ENCODE peak calls at places on chromosomes 1 and 21, in five cellular contexts. One of them, this sample, is unnamed.
A peak's percentile ranks its signal among the peaks of the same experiment; 100 is the strongest.

GRCh38 chr1:24996983-24997893 is 67.2 kb upstream of the RUNX3 start:
- DNase-seq in right lobe of liver: no peak
- DNase-seq in ovary: no peak
- DNase-seq in NB4: peak; percentile 68
- DNase-seq in transverse colon: no peak
- DNase-seq in this sample: no peak

GRCh38 chr1:56448529-56448928 is 130.8 kb downstream of the PLPP3 start:
- DNase-seq in right lobe of liver: no peak
- DNase-seq in ovary: no peak
- DNase-seq in NB4: no peak
- DNase-seq in transverse colon: no peak
- DNase-seq in this sample: no peak

GRCh38 chr1:24558902-24559791 is 3.3 kb downstream of the NCMAP start:
- DNase-seq in right lobe of liver: no peak
- DNase-seq in ovary: no peak
- DNase-seq in NB4: peak; percentile 45
- DNase-seq in transverse colon: peak; percentile 47
- DNase-seq in this sample: no peak

GRCh38 chr1:155909894-155910293 is 1.3 kb downstream of the RIT1 start:
- DNase-seq in right lobe of liver: no peak
- DNase-seq in ovary: no peak
- DNase-seq in NB4: peak; percentile 65
- DNase-seq in transverse colon: no peak
- DNase-seq in this sample: peak; percentile 66

GRCh38 chr1:118504867-118505266 is 319.8 kb upstream of the SPAG17 start:
- DNase-seq in right lobe of liver: no peak
- DNase-seq in ovary: no peak
- DNase-seq in NB4: no peak
- DNase-seq in transverse colon: no peak
- DNase-seq in this sample: no peak

GRCh38 chr1:245431706-245432105 is 276.9 kb downstream of the KIF26B start:
- DNase-seq in right lobe of liver: no peak
- DNase-seq in ovary: no peak
- DNase-seq in NB4: no peak
- DNase-seq in transverse colon: no peak
- DNase-seq in this sample: no peak

GRCh38 chr1:184160236-184160635 is 108.7 kb downstream of the TSEN15 start:
- DNase-seq in right lobe of liver: no peak
- DNase-seq in ovary: no peak
- DNase-seq in NB4: peak; percentile 31
- DNase-seq in transverse colon: no peak
- DNase-seq in this sample: no peak

GRCh38 chr1:66412689-66413088 is 121.3 kb upstream of the SGIP1 start:
- DNase-seq in right lobe of liver: no peak
- DNase-seq in ovary: no peak
- DNase-seq in NB4: no peak
- DNase-seq in transverse colon: no peak
- DNase-seq in this sample: no peak

GRCh38 chr1:238562376-238562775 is 671.7 kb upstream of the ZP4 start:
- DNase-seq in right lobe of liver: no peak
- DNase-seq in ovary: no peak
- DNase-seq in NB4: no peak
- DNase-seq in transverse colon: no peak
- DNase-seq in this sample: no peak

GRCh38 chr1:75542818-75543570 is 67.9 kb downstream of the SLC44A5 start:
- DNase-seq in right lobe of liver: no peak
- DNase-seq in ovary: no peak
- DNase-seq in NB4: no peak
- DNase-seq in transverse colon: no peak
- DNase-seq in this sample: no peak

GRCh38 chr1:90550616-90551406 is 166.3 kb downstream of the BARHL2 start:
- DNase-seq in right lobe of liver: no peak
- DNase-seq in ovary: no peak
- DNase-seq in NB4: no peak
- DNase-seq in transverse colon: no peak
- DNase-seq in this sample: no peak

GRCh38 chr1:6365047-6365446 is 28.5 kb downstream of the ACOT7 start:
- DNase-seq in right lobe of liver: no peak
- DNase-seq in ovary: no peak
- DNase-seq in NB4: no peak
- DNase-seq in transverse colon: no peak
- DNase-seq in this sample: no peak

GRCh38 chr1:161220002-161220401 is 3.4 kb downstream of the APOA2 start:
- DNase-seq in right lobe of liver: no peak
- DNase-seq in ovary: no peak
- DNase-seq in NB4: no peak
- DNase-seq in transverse colon: no peak
- DNase-seq in this sample: no peak

GRCh38 chr1:84827566-84827965 is 65.4 kb downstream of the LPAR3 start:
- DNase-seq in right lobe of liver: no peak
- DNase-seq in ovary: no peak
- DNase-seq in NB4: no peak
- DNase-seq in transverse colon: no peak
- DNase-seq in this sample: no peak

GRCh38 chr21:46149205-46149901 is 6.0 kb downstream of the FTCD start:
- DNase-seq in right lobe of liver: peak; percentile 46
- DNase-seq in ovary: peak; percentile 5
- DNase-seq in NB4: no peak
- DNase-seq in transverse colon: no peak
- DNase-seq in this sample: no peak

GRCh38 chr21:46150073-46150472 is 5.3 kb downstream of the FTCD start:
- DNase-seq in right lobe of liver: peak; percentile 49
- DNase-seq in ovary: peak; percentile 9
- DNase-seq in NB4: no peak
- DNase-seq in transverse colon: peak; percentile 4
- DNase-seq in this sample: no peak

GRCh38 chr21:46151989-46152938 is 3.1 kb downstream of the FTCD start:
- DNase-seq in right lobe of liver: peak; percentile 56
- DNase-seq in ovary: peak; percentile 26
- DNase-seq in NB4: no peak
- DNase-seq in transverse colon: no peak
- DNase-seq in this sample: no peak

GRCh38 chr21:46151261-46151988 is 4.0 kb downstream of the FTCD start:
- DNase-seq in right lobe of liver: peak; percentile 54
- DNase-seq in ovary: peak; percentile 12
- DNase-seq in NB4: no peak
- DNase-seq in transverse colon: peak; percentile 5
- DNase-seq in this sample: no peak

DNA sequence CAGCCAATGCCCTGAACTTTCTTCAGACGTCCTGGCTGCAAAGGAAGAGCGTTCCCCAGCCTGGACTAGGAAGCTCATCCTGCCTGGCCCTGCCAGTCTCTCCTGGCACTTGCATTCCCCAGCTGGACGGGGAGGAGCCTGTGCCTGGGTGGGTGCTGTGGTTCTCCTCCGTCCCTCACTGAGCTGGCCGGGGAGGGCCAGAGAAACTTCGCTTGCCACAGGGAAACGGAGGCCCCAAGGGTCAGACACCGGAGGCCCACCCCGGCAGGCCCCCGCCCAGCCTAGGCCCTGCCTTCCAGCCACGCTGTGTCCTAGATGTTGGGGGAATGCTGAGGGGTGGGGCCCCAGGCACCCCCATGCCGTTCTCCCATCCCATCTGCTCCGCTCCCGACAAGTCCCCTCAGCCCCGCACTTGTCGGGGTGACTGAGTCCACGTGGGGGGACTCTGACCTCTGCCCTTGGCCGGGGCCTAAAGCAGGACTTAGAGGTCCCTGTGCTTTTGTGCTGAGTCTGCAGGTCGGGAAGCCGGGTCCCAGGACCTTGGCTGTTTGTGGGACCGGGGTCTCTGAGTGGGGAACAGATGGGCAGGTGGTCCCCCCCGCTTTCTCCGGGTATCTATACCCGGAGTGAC is 4.8 kb downstream of the FTCD start:
- DNase-seq in right lobe of liver: peak; percentile 58
- DNase-seq in ovary: peak; percentile 10
- DNase-seq in NB4: no peak
- DNase-seq in transverse colon: peak; percentile 6
- DNase-seq in this sample: no peak
- TF ChIP-seq POLR2A in right lobe of liver: no peak
- TF ChIP-seq POLR2A in ovary: no peak
- TF ChIP-seq POLR2A in NB4: no peak
- TF ChIP-seq POLR2A in transverse colon: no peak
- TF ChIP-seq POLR2A in this sample: no peak

DNA sequence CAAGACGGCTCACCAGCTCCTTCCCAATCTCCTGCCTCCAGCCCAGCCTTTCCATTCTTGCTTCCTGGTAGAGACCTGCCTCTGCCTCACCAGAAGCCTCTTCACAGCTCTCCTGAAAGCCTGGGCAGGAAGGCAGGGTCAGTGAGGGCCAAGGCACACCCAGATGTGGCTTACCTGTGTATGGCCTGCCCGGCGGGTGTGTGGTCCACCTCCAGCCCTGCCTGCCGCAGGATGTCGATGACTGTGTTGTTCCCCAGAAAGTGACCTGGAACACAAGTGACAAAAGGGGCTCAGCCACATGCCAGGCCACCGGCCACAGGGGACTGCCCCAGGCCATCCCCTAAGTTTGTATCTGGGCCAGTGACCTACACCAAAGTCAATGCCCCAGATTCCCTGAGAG is 218.9 kb downstream of the TRABD2B start:
- DNase-seq in right lobe of liver: no peak
- DNase-seq in ovary: no peak
- DNase-seq in NB4: no peak
- DNase-seq in transverse colon: no peak
- DNase-seq in this sample: no peak
- TF ChIP-seq POLR2A in right lobe of liver: no peak
- TF ChIP-seq POLR2A in ovary: no peak
- TF ChIP-seq POLR2A in NB4: no peak
- TF ChIP-seq POLR2A in transverse colon: no peak
- TF ChIP-seq POLR2A in this sample: no peak

GRCh38 chr1:215567491-215568286 is 585 bp downstream of the KCTD3 start:
- DNase-seq in right lobe of liver: peak; percentile 60
- DNase-seq in ovary: peak; percentile 44
- DNase-seq in NB4: peak; percentile 67
- DNase-seq in transverse colon: peak; percentile 51
- DNase-seq in this sample: peak; percentile 72
- TF ChIP-seq POLR2A in right lobe of liver: no peak
- TF ChIP-seq POLR2A in ovary: no peak
- TF ChIP-seq POLR2A in NB4: no peak
- TF ChIP-seq POLR2A in transverse colon: no peak
- TF ChIP-seq POLR2A in this sample: no peak

GRCh38 chr21:30623362-30623761 is 2.9 kb downstream of the KRTAP20-4 start:
- DNase-seq in right lobe of liver: no peak
- DNase-seq in ovary: no peak
- DNase-seq in NB4: no peak
- DNase-seq in transverse colon: no peak
- DNase-seq in this sample: no peak
- TF ChIP-seq POLR2A in right lobe of liver: no peak
- TF ChIP-seq POLR2A in ovary: no peak
- TF ChIP-seq POLR2A in NB4: no peak
- TF ChIP-seq POLR2A in transverse colon: no peak
- TF ChIP-seq POLR2A in this sample: no peak

GRCh38 chr1:8419172-8419571 is 101.3 kb downstream of the SLC45A1 start:
- DNase-seq in right lobe of liver: no peak
- DNase-seq in ovary: no peak
- DNase-seq in NB4: no peak
- DNase-seq in transverse colon: no peak
- DNase-seq in this sample: no peak

GRCh38 chr1:8421721-8422120 is 103.8 kb downstream of the SLC45A1 start:
- DNase-seq in right lobe of liver: no peak
- DNase-seq in ovary: no peak
- DNase-seq in NB4: no peak
- DNase-seq in transverse colon: peak; percentile 22
- DNase-seq in this sample: no peak

GRCh38 chr1:8420318-8420717 is 102.4 kb downstream of the SLC45A1 start:
- DNase-seq in right lobe of liver: peak; percentile 69
- DNase-seq in ovary: no peak
- DNase-seq in NB4: no peak
- DNase-seq in transverse colon: peak; percentile 55
- DNase-seq in this sample: no peak

GRCh38 chr1:8418301-8418700 is 100.4 kb downstream of the SLC45A1 start:
- DNase-seq in right lobe of liver: no peak
- DNase-seq in ovary: no peak
- DNase-seq in NB4: no peak
- DNase-seq in transverse colon: no peak
- DNase-seq in this sample: no peak

DNA sequence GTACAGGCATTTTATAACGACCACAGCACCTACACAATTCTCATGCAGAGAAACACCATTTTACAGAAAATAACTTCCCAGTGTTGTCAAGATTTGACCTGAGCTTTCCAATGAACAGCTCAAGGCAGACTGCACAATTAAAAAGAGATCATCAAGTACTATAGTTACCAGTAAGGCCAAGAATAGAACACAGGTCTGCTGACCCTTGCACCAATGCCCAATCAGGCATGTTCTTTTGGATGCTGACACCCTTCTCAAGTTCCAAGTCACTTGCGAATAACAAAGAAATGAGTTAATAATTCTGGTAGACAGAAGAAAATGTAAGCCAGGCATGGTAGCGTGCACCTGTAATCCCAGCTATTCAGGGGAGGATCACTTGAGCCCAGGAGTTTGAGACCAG is 101.9 kb downstream of the SLC45A1 start:
- DNase-seq in right lobe of liver: no peak
- DNase-seq in ovary: no peak
- DNase-seq in NB4: no peak
- DNase-seq in transverse colon: no peak
- DNase-seq in this sample: no peak
- TF ChIP-seq POLR2A in right lobe of liver: no peak
- TF ChIP-seq POLR2A in ovary: no peak
- TF ChIP-seq POLR2A in NB4: no peak
- TF ChIP-seq POLR2A in transverse colon: no peak
- TF ChIP-seq POLR2A in this sample: no peak

GRCh38 chr1:213984387-213985180 is 3.2 kb upstream of the PROX1 start:
- DNase-seq in right lobe of liver: peak; percentile 65
- DNase-seq in ovary: no peak
- DNase-seq in NB4: no peak
- DNase-seq in transverse colon: no peak
- DNase-seq in this sample: no peak
- TF ChIP-seq POLR2A in right lobe of liver: peak; percentile 37
- TF ChIP-seq POLR2A in ovary: no peak
- TF ChIP-seq POLR2A in NB4: no peak
- TF ChIP-seq POLR2A in transverse colon: no peak
- TF ChIP-seq POLR2A in this sample: no peak

GRCh38 chr1:150968491-150968890 is 6.1 kb downstream of the CERS2 start:
- DNase-seq in right lobe of liver: no peak
- DNase-seq in ovary: no peak
- DNase-seq in NB4: no peak
- DNase-seq in transverse colon: no peak
- DNase-seq in this sample: no peak

GRCh38 chr1:150973258-150973825 is 1.3 kb downstream of the CERS2 start:
- DNase-seq in right lobe of liver: no peak
- DNase-seq in ovary: peak; percentile 25
- DNase-seq in NB4: peak; percentile 50
- DNase-seq in transverse colon: peak; percentile 20
- DNase-seq in this sample: peak; percentile 68

GRCh38 chr1:150972417-150972940 is 2.2 kb downstream of the CERS2 start:
- DNase-seq in right lobe of liver: peak; percentile 83
- DNase-seq in ovary: no peak
- DNase-seq in NB4: no peak
- DNase-seq in transverse colon: no peak
- DNase-seq in this sample: peak; percentile 32

GRCh38 chr1:150971583-150972416 is 2.8 kb downstream of the CERS2 start:
- DNase-seq in right lobe of liver: peak; percentile 80
- DNase-seq in ovary: no peak
- DNase-seq in NB4: peak; percentile 42
- DNase-seq in transverse colon: no peak
- DNase-seq in this sample: peak; percentile 43

GRCh38 chr1:150970818-150971582 is 3.6 kb downstream of the CERS2 start:
- DNase-seq in right lobe of liver: peak; percentile 96
- DNase-seq in ovary: peak; percentile 83
- DNase-seq in NB4: peak; percentile 55
- DNase-seq in transverse colon: peak; percentile 80
- DNase-seq in this sample: peak; percentile 26
- TF ChIP-seq POLR2A in right lobe of liver: peak; percentile 54
- TF ChIP-seq POLR2A in ovary: no peak
- TF ChIP-seq POLR2A in NB4: no peak
- TF ChIP-seq POLR2A in transverse colon: peak; percentile 18
- TF ChIP-seq POLR2A in this sample: no peak